ENCODE peak calls at places on chromosomes 6 and 20, in nine cellular contexts. D is thoracic aorta, R is body of pancreas, X is astrocyte of the spinal cord, K is cardiac fibroblast, T is uterus, A is stomach, B is mammary epithelial cell, P is pancreas. Q is an unnamed sample.

GRCh38 chr20:61166324-61166723 is 85.7 kb upstream of the CDH4 start:
- DNase-seq in P (no peak), B (no peak), K (no peak), A (no peak), R (no peak), X (no peak), T (no peak), D (no peak), Q (no peak)

GRCh38 chr6:82963527-82963926 is 102.1 kb downstream of the UBE3D start:
- DNase-seq in P (no peak), A (no peak), B (peak; percentile 5), X (no peak), K (no peak), D (no peak), T (no peak), R (no peak), Q (no peak)

GRCh38 chr6:7727150-7727950 is 1.5 kb downstream of the BMP6 start:
- DNase-seq in T (no peak), X (no peak), D (no peak), K (peak; percentile 34), P (no peak), B (peak; percentile 16), R (peak; percentile 9), A (no peak), Q (peak; percentile 16)

GRCh38 chr6:32658268-32658897 is 8.1 kb downstream of the HLA-DQB1 start:
- DNase-seq in P (no peak), D (no peak), X (no peak), R (no peak), B (no peak), K (no peak), A (no peak), T (no peak), Q (no peak)

GRCh38 chr6:82178084-82178758 is 69.3 kb downstream of the IBTK start:
- DNase-seq in B (peak; percentile 14), X (peak; percentile 57), P (no peak), A (no peak), K (peak; percentile 65), T (no peak), D (no peak), R (no peak), Q (no peak)

GRCh38 chr6:18154507-18155272 is at the start of gene TPMT:
- DNase-seq in D (no peak), T (no peak), B (no peak), K (peak; percentile 11), R (peak; percentile 48), A (peak; percentile 32), P (peak; percentile 33), X (no peak), Q (peak; percentile 96)

GRCh38 chr20:62732766-62733165 is 24.1 kb downstream of the NTSR1 start:
- DNase-seq in A (no peak), P (peak; percentile 3), R (peak; percentile 1), B (no peak), T (no peak), X (no peak), K (no peak), D (no peak), Q (no peak)

GRCh38 chr6:51640016-51640415 is 447.4 kb downstream of the PKHD1 start:
- DNase-seq in D (no peak), B (no peak), K (no peak), T (no peak), X (no peak), P (no peak), A (no peak), R (no peak), Q (no peak)

GRCh38 chr20:8812818-8813217 is 256.1 kb upstream of the PLCB4 start:
- DNase-seq in T (peak; percentile 15), D (no peak), R (peak; percentile 41), X (no peak), K (no peak), P (no peak), A (no peak), B (no peak), Q (no peak)

GRCh38 chr6:48624631-48625030 is 513.6 kb upstream of the PTCHD4 start:
- DNase-seq in D (no peak), X (no peak), A (no peak), K (no peak), T (no peak), R (no peak), P (no peak), B (no peak), Q (no peak)

GRCh38 chr6:2496291-2496690 is 250.9 kb upstream of the GMDS start:
- DNase-seq in D (no peak), P (no peak), B (no peak), T (no peak), A (no peak), X (no peak), R (no peak), K (no peak), Q (no peak)

GRCh38 chr20:10671221-10671849 is 2.5 kb downstream of the JAG1 start:
- DNase-seq in A (peak; percentile 74), P (peak; percentile 85), K (peak; percentile 98), X (peak; percentile 90), R (peak; percentile 88), D (peak; percentile 70), T (peak; percentile 86), B (peak; percentile 96), Q (peak; percentile 44)

DNA sequence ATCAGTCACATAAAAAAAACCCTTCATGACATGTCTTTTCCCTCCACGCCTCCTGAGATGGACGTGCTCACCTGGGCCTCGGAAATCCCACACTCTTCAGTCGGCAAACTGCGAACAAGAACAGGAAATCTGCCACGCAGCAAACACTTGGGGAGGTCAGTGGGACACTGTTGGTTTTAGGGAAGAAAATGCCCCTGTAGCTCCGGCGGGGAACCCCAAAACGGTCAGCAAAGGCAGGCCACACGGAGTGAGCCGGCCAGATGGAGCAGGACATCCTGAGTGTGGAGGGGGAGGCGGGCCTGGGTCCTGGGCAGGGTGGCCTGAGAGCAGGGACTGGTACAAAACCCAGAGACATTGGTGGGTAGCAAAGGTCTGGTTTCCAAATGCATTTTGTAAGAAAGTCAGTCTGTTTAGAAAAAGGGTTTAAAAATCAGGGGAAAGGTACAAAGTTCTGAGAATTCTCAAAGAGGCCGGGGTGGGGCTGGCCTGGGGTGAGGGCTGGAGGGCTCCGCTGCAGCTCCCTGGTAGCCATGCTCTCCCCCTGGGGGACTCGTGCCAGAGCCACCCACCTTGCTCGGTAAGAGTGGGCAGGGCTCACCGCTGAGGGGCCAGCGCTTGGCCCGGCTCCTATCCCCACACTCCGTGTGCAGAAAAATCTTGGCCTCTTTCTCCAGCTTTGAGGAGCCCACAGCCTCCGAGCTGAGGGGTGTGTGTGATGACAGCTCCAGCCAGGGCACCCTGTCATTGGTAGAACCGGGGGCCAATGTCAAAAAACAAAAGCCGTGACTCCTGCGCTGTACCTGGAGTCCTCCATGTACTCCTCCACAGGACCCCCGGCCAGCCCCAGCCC is 5.2 kb downstream of the SLC2A4RG start:
- DNase-seq in X (no peak), P (peak; percentile 31), T (no peak), R (no peak), K (no peak), A (no peak), B (no peak), D (no peak), Q (no peak)
- TF ChIP-seq CTCF in X (no peak), P (no peak), T (no peak), R (no peak), K (no peak), A (no peak), B (no peak), D (no peak), Q (no peak)

GRCh38 chr20:31565699-31566331 is 39.3 kb upstream of the ID1 start:
- DNase-seq in R (no peak), A (no peak), K (no peak), B (peak; percentile 96), P (no peak), D (no peak), T (no peak), X (no peak), Q (no peak)

GRCh38 chr20:31567380-31567720 is 37.7 kb upstream of the ID1 start:
- DNase-seq in K (no peak), P (no peak), D (no peak), T (no peak), B (no peak), X (no peak), A (no peak), R (no peak), Q (no peak)

GRCh38 chr20:31566332-31566657 is 38.8 kb upstream of the ID1 start:
- DNase-seq in K (no peak), R (no peak), P (no peak), A (no peak), B (no peak), T (no peak), D (no peak), X (no peak), Q (no peak)

GRCh38 chr20:31568041-31568731 is 36.9 kb upstream of the ID1 start:
- DNase-seq in D (no peak), K (peak; percentile 46), R (no peak), A (no peak), T (no peak), X (no peak), B (no peak), P (no peak), Q (no peak)

GRCh38 chr20:31566658-31567379 is 38.3 kb upstream of the ID1 start:
- DNase-seq in B (peak; percentile 85), K (no peak), A (peak; percentile 63), X (no peak), R (no peak), T (no peak), P (peak; percentile 47), D (no peak), Q (no peak)
- TF ChIP-seq CTCF in B (peak; percentile 37), K (no peak), A (no peak), X (no peak), R (no peak), T (no peak), P (no peak), D (no peak), Q (no peak)

GRCh38 chr20:16904751-16905150 is 156.6 kb downstream of the OTOR start:
- DNase-seq in B (no peak), D (no peak), X (no peak), K (no peak), R (no peak), A (no peak), P (no peak), T (no peak), Q (no peak)
- TF ChIP-seq CTCF in B (no peak), D (no peak), X (no peak), K (no peak), R (no peak), A (no peak), P (no peak), T (no peak), Q (no peak)

GRCh38 chr20:14336667-14337066 is 745 bp downstream of the FLRT3 start:
- DNase-seq in R (peak; percentile 7), K (peak; percentile 22), B (peak; percentile 43), X (no peak), D (no peak), P (no peak), T (no peak), A (no peak), Q (no peak)
- TF ChIP-seq CTCF in R (no peak), K (no peak), B (peak; percentile 16), X (no peak), D (no peak), P (no peak), T (no peak), A (no peak), Q (no peak)

GRCh38 chr6:91387290-91388062 is 800.6 kb upstream of the MAP3K7 start:
- DNase-seq in X (no peak), R (no peak), D (no peak), T (no peak), B (no peak), A (no peak), K (no peak), P (no peak), Q (no peak)
- TF ChIP-seq CTCF in X (no peak), R (no peak), D (no peak), T (no peak), B (no peak), A (no peak), K (no peak), P (no peak), Q (no peak)

GRCh38 chr6:71119560-71119959 is 162.7 kb upstream of the B3GAT2 start:
- DNase-seq in P (no peak), T (no peak), A (no peak), D (no peak), X (no peak), R (no peak), K (no peak), B (no peak), Q (no peak)
- TF ChIP-seq CTCF in P (no peak), T (no peak), A (no peak), D (no peak), X (no peak), R (no peak), K (no peak), B (no peak), Q (no peak)